ENCODE peak calls at places on chromosomes 6 and 20, in five cellular contexts. Z, O, J, E and X are unnamed samples.

GRCh38 chr20:53828673-53829085 is 235.0 kb upstream of the ZNF217 start:
- DNase-seq in Z (no peak), O (no peak), J (no peak), E (no peak), X (no peak)

GRCh38 chr6:158737710-158738615 is 81.2 kb downstream of the EZR start:
- DNase-seq in Z (no peak), O (no peak), J (peak), E (no peak), X (peak)

GRCh38 chr20:2767768-2768631 is 32.4 kb downstream of the CPXM1 start:
- DNase-seq in Z (peak), O (peak), J (no peak), E (no peak), X (no peak)

GRCh38 chr20:57712851-57713504 is 3.2 kb upstream of the PMEPA1 start:
- DNase-seq in Z (no peak), O (no peak), J (no peak), E (no peak), X (no peak)

GRCh38 chr20:9332783-9333482 is 181.5 kb upstream of the LAMP5 start:
- DNase-seq in Z (no peak), O (no peak), J (no peak), E (no peak), X (no peak)

GRCh38 chr6:74574794-74575193 is 631.1 kb downstream of the COL12A1 start:
- DNase-seq in Z (no peak), O (no peak), J (no peak), E (peak), X (no peak)

GRCh38 chr6:18155273-18155863 is at the start of gene KDM1B:
- DNase-seq in Z (peak), O (no peak), J (peak), E (peak), X (peak)

GRCh38 chr20:43525016-43525415 is 17.5 kb downstream of the L3MBTL1 start:
- DNase-seq in Z (no peak), O (no peak), J (no peak), E (no peak), X (no peak)

GRCh38 chr6:41371992-41372525 is 36.7 kb downstream of the NCR2 start:
- DNase-seq in Z (no peak), O (no peak), J (no peak), E (no peak), X (no peak)

GRCh38 chr6:21151178-21151956 is 442.2 kb upstream of the SOX4 start:
- DNase-seq in Z (no peak), O (no peak), J (no peak), E (no peak), X (no peak)

GRCh38 chr6:169950558-169950957 is 199.1 kb downstream of the ERMARD start:
- DNase-seq in Z (no peak), O (no peak), J (no peak), E (peak), X (no peak)

GRCh38 chr20:62887860-62888239 is 26.2 kb upstream of the TCFL5 start:
- DNase-seq in Z (no peak), O (no peak), J (no peak), E (no peak), X (no peak)

GRCh38 chr6:25233226-25233625 is 45.9 kb upstream of the CARMIL1 start:
- DNase-seq in Z (no peak), O (no peak), J (no peak), E (no peak), X (no peak)

GRCh38 chr6:124002377-124003081 is 198.9 kb downstream of the NKAIN2 start:
- DNase-seq in Z (no peak), O (no peak), J (no peak), E (no peak), X (no peak)

GRCh38 chr6:156777577-156777865 is 343 bp downstream of the ARID1B start:
- DNase-seq in Z (no peak), O (no peak), J (no peak), E (no peak), X (no peak)

GRCh38 chr6:29561618-29562181 is 2.2 kb upstream of the UBD start:
- DNase-seq in Z (no peak), O (no peak), J (no peak), E (no peak), X (no peak)

GRCh38 chr6:118667988-118668387 is 16.6 kb upstream of the CEP85L start:
- DNase-seq in Z (no peak), O (no peak), J (no peak), E (no peak), X (no peak)

GRCh38 chr6:28090902-28091586 is 10.7 kb downstream of the ZNF165 start:
- DNase-seq in Z (no peak), O (no peak), J (no peak), E (no peak), X (no peak)

GRCh38 chr6:142374965-142375733 is 73.3 kb downstream of the ADGRG6 start:
- DNase-seq in Z (no peak), O (no peak), J (no peak), E (no peak), X (no peak)

GRCh38 chr6:95133578-95133977 is 443.8 kb upstream of the MANEA start:
- DNase-seq in Z (no peak), O (no peak), J (no peak), E (peak), X (no peak)
- TF ChIP-seq CTCF in Z (no peak), O (no peak), J (no peak), E (no peak), X (no peak)

DNA sequence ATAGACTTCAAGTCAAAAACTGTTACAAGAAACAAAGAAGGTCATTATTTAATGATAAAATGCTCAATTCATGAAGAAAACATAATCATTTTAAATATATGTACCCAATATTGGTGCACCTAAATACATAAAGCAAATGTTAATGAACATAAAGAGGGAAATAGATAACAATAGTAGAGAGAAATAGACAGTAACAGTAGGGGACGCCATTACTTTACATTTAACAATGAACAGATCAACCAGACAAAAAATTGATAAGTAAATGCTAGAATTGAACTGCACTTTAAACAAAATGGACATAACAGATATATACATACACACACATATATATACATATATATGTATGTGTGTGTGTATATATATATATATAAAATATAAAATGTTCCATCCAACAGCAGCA is 37.4 kb downstream of the IL22RA2 start:
- DNase-seq in Z (no peak), O (no peak), J (no peak), E (no peak), X (no peak)
- TF ChIP-seq CTCF in Z (no peak), O (no peak), J (no peak), E (no peak), X (peak)

GRCh38 chr20:36386236-36386635 is 80.1 kb downstream of the DLGAP4 start:
- DNase-seq in Z (no peak), O (no peak), J (no peak), E (no peak), X (no peak)

GRCh38 chr20:36378686-36379085 is 72.5 kb downstream of the DLGAP4 start:
- DNase-seq in Z (no peak), O (no peak), J (no peak), E (no peak), X (no peak)

GRCh38 chr20:36385503-36385902 is 79.4 kb downstream of the DLGAP4 start:
- DNase-seq in Z (no peak), O (no peak), J (no peak), E (no peak), X (no peak)

DNA sequence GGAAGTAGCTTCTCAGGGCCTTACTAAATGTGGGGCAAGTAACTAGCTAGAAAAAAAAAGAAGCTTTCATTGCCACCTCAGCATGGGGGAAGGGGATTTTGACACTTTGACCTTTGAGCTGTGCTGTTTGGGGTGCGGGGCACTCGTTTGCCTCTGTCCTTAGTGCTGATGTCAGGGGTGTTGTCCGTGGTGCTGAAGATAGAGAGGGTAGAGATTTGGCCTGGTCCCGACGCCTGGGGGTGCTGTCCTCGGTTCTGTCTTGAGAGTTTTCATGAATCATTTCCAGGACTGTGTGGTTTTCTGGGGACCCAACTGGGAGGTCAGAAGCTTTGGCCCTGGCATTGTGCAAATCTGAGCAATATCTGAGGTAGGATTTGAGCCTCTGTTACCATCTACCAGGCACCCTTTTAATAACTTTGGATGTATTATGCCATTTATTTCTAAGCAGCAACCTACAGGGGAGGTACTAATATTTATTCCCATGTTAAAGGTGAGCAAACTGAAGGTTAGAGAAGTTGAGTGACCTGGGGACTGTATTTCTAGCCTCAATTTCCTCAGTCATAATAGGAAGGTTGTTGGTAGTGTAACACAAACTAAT is 78.0 kb downstream of the DLGAP4 start:
- DNase-seq in Z (no peak), O (no peak), J (no peak), E (peak), X (no peak)
- TF ChIP-seq CTCF in Z (no peak), O (no peak), J (no peak), E (no peak), X (no peak)

DNA sequence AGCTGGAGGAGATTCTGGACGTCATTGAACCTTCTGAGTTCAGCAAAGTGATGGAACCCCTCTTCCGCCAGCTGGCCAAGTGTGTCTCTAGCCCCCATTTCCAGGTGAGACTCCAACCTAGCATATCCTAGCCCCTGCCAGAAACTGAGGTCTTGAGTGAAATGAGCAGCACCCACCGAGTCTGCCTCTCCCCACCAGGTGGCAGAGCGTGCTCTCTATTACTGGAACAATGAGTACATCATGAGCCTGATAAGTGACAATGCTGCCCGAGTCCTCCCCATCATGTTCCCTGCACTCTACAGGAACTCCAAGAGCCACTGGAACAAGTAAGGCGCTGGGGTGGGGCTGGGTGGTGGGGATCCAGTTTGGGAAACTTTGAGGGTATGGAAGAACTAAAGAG is 4.6 kb downstream of the MEA1 start:
- DNase-seq in Z (no peak), O (no peak), J (no peak), E (peak), X (no peak)
- TF ChIP-seq CTCF in Z (no peak), O (peak), J (no peak), E (peak), X (peak)